ENCODE peak calls at places on chromosomes 7 and 10, in eight cellular contexts. G is Peyer's patch; R is HepG2; Y is transverse colon; V is lung; X is fibroblast of lung; B is CD4-positive, alpha-beta T cell; M is dorsolateral prefrontal cortex. D is an unnamed sample.

GRCh38 chr10:44056206-44056605 is 328.7 kb downstream of the CXCL12 start:
- DNase-seq in Y (no peak), V (no peak), R (no peak), X (no peak), M (no peak), G (no peak), B (no peak), D (no peak)

GRCh38 chr7:111827863-111828504 is 265.7 kb upstream of the IMMP2L start:
- DNase-seq in X (peak), R (no peak), G (no peak), Y (no peak), M (no peak), B (no peak), V (peak), D (no peak)

GRCh38 chr7:54888067-54888735 is 129.2 kb upstream of the SEC61G start:
- DNase-seq in B (no peak), G (no peak), Y (no peak), M (peak), X (no peak), R (no peak), V (no peak), D (no peak)

GRCh38 chr7:105198223-105198622 is 184.2 kb downstream of the KMT2E start:
- DNase-seq in G (no peak), B (no peak), V (no peak), Y (no peak), M (no peak), X (peak), R (peak), D (no peak)

GRCh38 chr10:21048086-21048485 is 151.0 kb upstream of the NEBL start:
- DNase-seq in M (no peak), R (no peak), X (peak), V (no peak), B (no peak), Y (no peak), G (no peak), D (no peak)

GRCh38 chr10:89043052-89043451 is 52.5 kb downstream of the FAS start:
- DNase-seq in G (no peak), Y (no peak), V (no peak), X (no peak), B (no peak), R (no peak), M (no peak), D (no peak)

GRCh38 chr10:6347391-6347951 is 144.7 kb downstream of the PFKFB3 start:
- DNase-seq in Y (no peak), B (peak), M (peak), G (peak), R (no peak), X (no peak), V (no peak), D (no peak)

GRCh38 chr7:100827330-100828226 is at the start of gene EPHB4:
- DNase-seq in V (peak), X (peak), R (peak), Y (peak), G (peak), M (no peak), B (no peak), D (no peak)

GRCh38 chr10:110742801-110743200 is 98.7 kb downstream of the RBM20 start:
- DNase-seq in M (no peak), V (no peak), Y (no peak), B (no peak), R (no peak), X (no peak), G (no peak), D (no peak)

GRCh38 chr7:2105917-2106316 is 126.8 kb downstream of the MAD1L1 start:
- DNase-seq in B (no peak), M (no peak), V (no peak), X (no peak), G (no peak), R (no peak), Y (no peak), D (no peak)

GRCh38 chr10:56346845-56347415 is 14.1 kb downstream of the ZWINT start:
- DNase-seq in Y (no peak), G (no peak), M (no peak), R (no peak), B (no peak), V (no peak), X (no peak), D (no peak)

GRCh38 chr10:132319853-132320669 is 11.9 kb upstream of the LRRC27 start:
- DNase-seq in X (peak), M (no peak), B (no peak), G (no peak), R (peak), V (no peak), Y (no peak), D (peak)

GRCh38 chr10:102344067-102344466 is 51.4 kb upstream of the NFKB2 start:
- DNase-seq in R (no peak), B (no peak), Y (no peak), M (no peak), V (no peak), G (no peak), X (no peak), D (no peak)

GRCh38 chr10:29106287-29106686 is 182.6 kb upstream of the LYZL1 start:
- DNase-seq in M (no peak), V (no peak), B (no peak), G (no peak), R (no peak), X (no peak), Y (no peak), D (no peak)

GRCh38 chr7:135193615-135194081 is 17.7 kb downstream of the WDR91 start:
- DNase-seq in G (no peak), X (peak), V (no peak), R (peak), M (no peak), B (no peak), Y (no peak), D (no peak)

GRCh38 chr7:4878336-4879335 is 4.9 kb downstream of the RADIL start:
- DNase-seq in X (no peak), G (no peak), V (no peak), B (no peak), R (no peak), Y (no peak), M (peak), D (no peak)

GRCh38 chr10:4939224-4940072 is 23.8 kb upstream of the AKR1C1 start:
- DNase-seq in B (no peak), Y (no peak), R (peak), M (no peak), X (no peak), G (no peak), V (no peak), D (no peak)

GRCh38 chr7:115299379-115300038 is 377.6 kb downstream of the MDFIC start:
- DNase-seq in M (no peak), G (no peak), B (no peak), Y (no peak), X (no peak), R (no peak), V (no peak), D (no peak)

GRCh38 chr7:5682889-5683670 is 98.4 kb downstream of the RNF216 start:
- DNase-seq in G (no peak), Y (no peak), M (no peak), V (no peak), X (no peak), B (no peak), R (no peak), D (no peak)

GRCh38 chr10:21975378-21975990 is 28.0 kb downstream of the DNAJC1 start:
- DNase-seq in Y (no peak), V (no peak), M (no peak), G (no peak), B (no peak), R (peak), X (no peak), D (no peak)

GRCh38 chr10:22606164-22606614 is 108.2 kb downstream of the PIP4K2A start:
- DNase-seq in M (no peak), R (peak), G (peak), X (no peak), Y (peak), B (no peak), V (no peak), D (peak)

GRCh38 chr10:68424454-68425014 is 17.5 kb upstream of the RUFY2 start:
- DNase-seq in Y (no peak), B (no peak), M (no peak), V (no peak), R (no peak), G (no peak), X (no peak), D (no peak)

GRCh38 chr10:34305189-34305588 is 509.9 kb downstream of the PARD3 start:
- DNase-seq in R (peak), Y (peak), V (peak), M (no peak), X (no peak), B (no peak), G (no peak), D (no peak)

GRCh38 chr10:48233643-48234042 is 40.9 kb downstream of the FRMPD2 start:
- DNase-seq in X (no peak), V (no peak), M (no peak), B (no peak), G (no peak), R (no peak), Y (no peak), D (no peak)

GRCh38 chr7:44046321-44047061 is 2.0 kb downstream of the DBNL start:
- DNase-seq in X (no peak), Y (no peak), B (peak), G (peak), M (no peak), V (no peak), R (no peak), D (peak)

GRCh38 chr7:88169717-88170320 is 50.0 kb downstream of the SRI start:
- DNase-seq in B (no peak), X (peak), Y (no peak), V (no peak), M (no peak), R (peak), G (no peak), D (no peak)

GRCh38 chr7:44184221-44184873 is 4.9 kb downstream of the GCK start:
- DNase-seq in M (no peak), Y (no peak), X (peak), V (no peak), R (no peak), B (no peak), G (no peak), D (no peak)

GRCh38 chr7:95501261-95501816 is 15.6 kb downstream of the ASB4 start:
- DNase-seq in Y (no peak), M (no peak), B (no peak), G (no peak), V (no peak), R (no peak), X (no peak), D (no peak)

DNA sequence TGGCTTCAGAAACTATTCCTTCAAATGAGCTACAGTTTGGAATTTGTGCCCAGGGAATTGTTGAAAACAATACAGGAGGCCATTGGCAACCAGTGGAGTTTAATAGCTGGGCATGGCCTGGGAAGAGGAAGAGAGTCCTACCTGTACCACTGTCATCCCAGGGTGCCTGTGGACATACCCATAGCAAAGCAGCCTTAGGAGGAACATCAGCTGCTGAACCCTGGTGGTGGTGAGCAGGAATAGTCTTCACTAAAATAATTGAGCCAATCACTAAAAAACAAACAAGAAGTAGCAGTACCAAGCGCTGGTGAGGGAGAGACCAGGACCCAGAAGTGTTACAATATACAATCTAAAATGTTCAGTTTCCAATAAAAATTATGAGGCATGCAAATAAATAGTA is 14.5 kb downstream of the IGFBP1 start:
- DNase-seq in R (peak), X (no peak), V (no peak), M (no peak), Y (no peak), G (no peak), B (no peak), D (no peak)
- TF ChIP-seq CTCF in R (peak), X (no peak), V (no peak), M (no peak), Y (no peak), G (no peak), B (no peak), D (no peak)

GRCh38 chr10:50309342-50309741 is 58.0 kb upstream of the ASAH2 start:
- DNase-seq in G (no peak), R (no peak), X (no peak), B (no peak), M (no peak), Y (no peak), V (no peak), D (no peak)

GRCh38 chr10:50312464-50313437 is 61.4 kb upstream of the ASAH2 start:
- DNase-seq in R (no peak), V (no peak), M (no peak), X (peak), G (no peak), Y (no peak), B (no peak), D (no peak)

GRCh38 chr10:50314169-50315071 is 63.1 kb upstream of the ASAH2 start:
- DNase-seq in X (no peak), B (no peak), M (no peak), Y (no peak), V (no peak), G (no peak), R (no peak), D (no peak)

GRCh38 chr10:50316169-50316568 is 64.9 kb upstream of the ASAH2 start:
- DNase-seq in M (no peak), G (no peak), X (no peak), R (no peak), B (no peak), Y (no peak), V (no peak), D (no peak)

GRCh38 chr10:50310560-50311174 is 59.4 kb upstream of the ASAH2 start:
- DNase-seq in Y (peak), G (no peak), V (no peak), B (no peak), R (peak), M (no peak), X (no peak), D (no peak)
- TF ChIP-seq CTCF in Y (peak), G (peak), V (no peak), B (no peak), R (peak), M (no peak), X (peak), D (peak)

DNA sequence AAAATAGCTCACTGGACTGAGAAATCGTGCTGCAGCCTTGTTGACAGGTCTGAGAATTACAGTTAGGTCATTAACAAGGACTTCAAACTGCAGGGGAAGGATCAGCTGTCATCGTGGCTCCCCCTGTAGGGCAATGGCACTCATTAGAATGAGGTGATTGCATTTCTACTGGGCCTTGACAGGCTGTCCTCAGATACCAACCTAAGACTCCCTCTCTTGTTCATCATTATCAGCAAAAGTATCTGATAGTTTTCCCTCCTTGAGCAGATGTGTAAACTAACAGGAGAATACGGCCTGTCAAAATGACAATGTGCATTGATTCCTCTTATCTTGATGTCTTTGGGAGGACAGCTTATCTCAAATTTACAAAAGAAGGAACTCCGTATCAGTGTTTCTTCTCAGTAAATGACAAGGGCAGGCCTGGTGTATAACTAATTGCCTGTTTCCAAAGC is 648.5 kb upstream of the LRRN3 start:
- DNase-seq in G (no peak), B (no peak), V (no peak), M (no peak), R (peak), Y (no peak), X (peak), D (no peak)
- TF ChIP-seq CTCF in G (no peak), B (no peak), V (no peak), M (no peak), R (peak), Y (no peak), X (no peak), D (no peak)

DNA sequence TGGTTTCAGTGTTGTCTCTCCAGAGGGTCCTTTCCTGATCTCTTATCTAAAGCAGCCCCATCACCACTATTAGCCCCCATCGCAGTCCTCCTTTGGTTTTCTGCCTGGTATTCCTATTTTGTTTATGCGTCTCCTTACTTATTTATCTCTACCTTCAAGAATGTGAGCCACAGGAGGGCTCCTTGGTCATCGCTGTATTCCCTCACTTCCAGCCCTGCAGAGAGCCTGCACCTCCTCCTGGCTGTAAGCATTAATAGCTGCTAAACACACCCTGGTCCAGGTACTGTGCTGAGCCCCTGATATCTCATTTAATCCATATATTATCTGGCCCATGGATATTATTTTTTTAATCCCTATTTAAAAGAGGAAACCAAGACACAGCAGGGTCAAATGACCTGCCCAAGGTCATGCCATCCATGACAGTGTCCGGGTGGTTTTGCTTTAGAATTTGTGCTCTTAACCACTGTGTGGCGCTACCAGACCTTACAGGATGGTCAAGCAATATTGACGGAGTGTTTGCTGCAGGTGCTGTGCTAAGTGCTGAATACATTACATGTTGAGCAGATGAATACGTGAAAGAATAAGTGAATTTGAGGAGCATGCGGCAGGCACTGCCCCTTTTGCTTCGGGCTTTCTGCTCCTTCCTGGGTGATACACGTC is 227.2 kb downstream of the ADAM12 start:
- DNase-seq in Y (no peak), V (no peak), M (no peak), R (no peak), X (peak), G (no peak), B (no peak), D (no peak)
- TF ChIP-seq CTCF in Y (no peak), V (no peak), M (no peak), R (peak), X (no peak), G (no peak), B (no peak), D (no peak)

GRCh38 chr7:28649189-28649588 is 236.9 kb downstream of the CREB5 start:
- DNase-seq in Y (no peak), V (no peak), X (no peak), M (no peak), B (no peak), R (no peak), G (no peak), D (no peak)

GRCh38 chr7:28643369-28644340 is 231.3 kb downstream of the CREB5 start:
- DNase-seq in V (no peak), R (no peak), G (no peak), X (no peak), M (no peak), Y (no peak), B (no peak), D (no peak)

GRCh38 chr7:28645866-28646265 is 233.5 kb downstream of the CREB5 start:
- DNase-seq in R (no peak), X (no peak), Y (no peak), B (no peak), M (no peak), G (no peak), V (no peak), D (no peak)

GRCh38 chr7:28647076-28647421 is 234.7 kb downstream of the CREB5 start:
- DNase-seq in V (no peak), M (peak), G (no peak), R (no peak), B (no peak), Y (no peak), X (no peak), D (no peak)

DNA sequence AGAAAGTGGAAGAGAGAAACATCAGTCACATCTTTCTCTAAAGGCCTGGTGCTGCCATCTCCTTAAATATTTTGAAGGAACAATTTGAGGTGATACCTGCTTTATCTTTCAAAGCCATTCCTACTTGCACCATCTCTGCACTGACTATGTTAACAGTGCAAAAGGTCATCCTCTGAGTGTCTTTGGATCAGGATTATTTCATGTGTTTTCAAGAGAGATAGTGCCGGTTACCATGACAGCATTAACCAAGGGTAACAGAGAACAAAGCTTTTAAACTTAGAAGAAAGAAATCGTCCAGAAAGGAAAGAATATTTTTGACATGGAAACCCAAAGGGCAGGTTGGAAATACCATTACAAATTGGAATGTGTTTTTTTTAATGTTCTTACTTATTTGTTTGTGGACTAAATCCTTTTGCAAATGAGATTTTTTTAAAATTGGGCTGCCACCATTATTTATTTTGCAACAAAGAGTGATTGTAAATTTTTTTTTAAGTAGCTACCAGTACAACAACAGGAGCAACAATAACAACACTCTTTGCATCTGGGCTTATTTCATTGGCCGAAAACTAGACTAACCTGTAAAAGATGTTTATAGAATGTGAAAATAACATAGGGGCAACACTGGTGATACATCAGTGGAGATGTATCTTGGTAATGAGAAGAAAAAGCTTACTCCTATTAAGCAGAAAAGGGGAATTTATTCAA is 234.2 kb downstream of the CREB5 start:
- DNase-seq in M (no peak), Y (no peak), B (no peak), X (no peak), V (no peak), G (no peak), R (no peak), D (no peak)
- TF ChIP-seq CTCF in M (no peak), Y (no peak), B (no peak), X (no peak), V (no peak), G (no peak), R (no peak), D (no peak)